ENCODE peak calls at places on chromosomes 5 and 9, in six cellular contexts. Q is GM12878, P is GM23338, U is heart left ventricle, B is A549, K is fibroblast of lung. F is an unnamed sample. For H3K4me1, the result is how much of the 10 kb centered on the place peaks cover.

GRCh38 chr9:93083592-93084470 is 12.2 kb upstream of the CARD19 start:
- DNase-seq in Q (no peak), P (no peak), U (no peak), B (no peak), K (peak), F (no peak)

GRCh38 chr5:113266913-113267227 is 167.9 kb downstream of the TSSK1B start:
- DNase-seq in Q (no peak), P (no peak), U (no peak), B (no peak), K (no peak), F (no peak)

GRCh38 chr5:91061946-91062586 is 321.1 kb downstream of the ARRDC3 start:
- DNase-seq in Q (no peak), P (no peak), U (no peak), B (no peak), K (no peak), F (no peak)

GRCh38 chr5:173597304-173597703 is 19.1 kb downstream of the BOD1 start:
- DNase-seq in Q (no peak), P (no peak), U (no peak), B (no peak), K (no peak), F (no peak)

GRCh38 chr5:22372826-22373660 is 480.1 kb downstream of the CDH12 start:
- DNase-seq in Q (no peak), P (no peak), U (no peak), B (no peak), K (no peak), F (no peak)

GRCh38 chr9:137077010-137077747 is at the start of gene UAP1L1:
- DNase-seq in Q (no peak), P (peak), U (peak), B (no peak), K (peak), F (no peak)

GRCh38 chr9:132585954-132586829 is 3.8 kb downstream of the BARHL1 start:
- DNase-seq in Q (no peak), P (peak), U (no peak), B (no peak), K (no peak), F (no peak)

GRCh38 chr5:14266686-14267085 is 123.5 kb downstream of the TRIO start:
- DNase-seq in Q (no peak), P (no peak), U (no peak), B (no peak), K (no peak), F (no peak)

GRCh38 chr5:150485770-150486401 is 22.0 kb upstream of the NDST1 start:
- DNase-seq in Q (no peak), P (peak), U (peak), B (peak), K (peak), F (no peak)

GRCh38 chr5:23208959-23209431 is 298.4 kb upstream of the PRDM9 start:
- DNase-seq in Q (peak), P (peak), U (no peak), B (peak), K (peak), F (peak)

GRCh38 chr5:88203977-88204735 is 64.5 kb downstream of the TMEM161B start:
- DNase-seq in Q (no peak), P (peak), U (no peak), B (no peak), K (no peak), F (no peak)

GRCh38 chr5:1444361-1445189 is 665 bp downstream of the SLC6A3 start:
- DNase-seq in Q (no peak), P (peak), U (no peak), B (no peak), K (no peak), F (no peak)

GRCh38 chr9:126470251-126470993 is 143.3 kb upstream of the LMX1B start:
- DNase-seq in Q (no peak), P (no peak), U (no peak), B (no peak), K (no peak), F (no peak)

GRCh38 chr5:77957-78804 is 13.8 kb upstream of the PLEKHG4B start:
- DNase-seq in Q (no peak), P (peak), U (peak), B (peak), K (peak), F (no peak)

GRCh38 chr5:79263-79662 is 12.7 kb upstream of the PLEKHG4B start:
- DNase-seq in Q (no peak), P (no peak), U (no peak), B (no peak), K (no peak), F (no peak)

GRCh38 chr5:79821-80220 is 12.1 kb upstream of the PLEKHG4B start:
- DNase-seq in Q (no peak), P (no peak), U (no peak), B (no peak), K (no peak), F (no peak)

GRCh38 chr5:77546-77945 is 14.4 kb upstream of the PLEKHG4B start:
- DNase-seq in Q (no peak), P (no peak), U (no peak), B (no peak), K (no peak), F (no peak)

GRCh38 chr5:78805-79149 is 13.2 kb upstream of the PLEKHG4B start:
- DNase-seq in Q (no peak), P (no peak), U (no peak), B (no peak), K (no peak), F (peak)
- TF ChIP-seq CTCF in Q (no peak), P (no peak), U (no peak), B (no peak), K (no peak), F (peak)

DNA sequence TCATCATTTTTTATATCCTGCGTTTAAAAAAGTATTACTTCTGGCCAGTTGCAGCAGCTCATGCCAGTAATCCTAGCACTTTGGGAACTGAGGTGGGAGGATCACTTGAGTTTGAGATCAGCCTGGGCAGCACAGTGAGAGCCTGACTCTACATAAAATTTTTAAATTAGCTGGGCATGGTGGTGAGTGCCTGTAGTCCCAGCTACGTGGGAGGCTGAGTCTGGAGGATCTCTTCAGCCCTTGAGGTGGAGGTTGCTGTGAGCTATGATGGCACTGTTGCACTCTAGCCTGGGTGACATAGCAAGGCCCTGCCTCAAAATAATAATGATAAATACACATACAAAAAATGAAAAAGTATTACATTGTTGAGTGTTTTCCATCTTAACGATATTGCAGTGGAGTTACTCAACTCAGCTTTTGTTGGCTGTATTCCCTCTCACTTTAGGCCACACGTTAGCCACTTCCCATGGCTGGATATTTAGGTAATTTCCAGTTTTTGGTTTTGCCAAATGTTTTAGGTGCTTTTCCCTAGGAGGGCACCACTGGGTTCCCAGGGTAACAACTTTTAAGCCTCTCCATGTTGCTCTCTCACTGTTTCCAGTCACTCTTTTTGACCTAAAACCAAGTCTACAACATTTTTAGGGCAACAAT is 20.6 kb downstream of the SHB start:
- DNase-seq in Q (no peak), P (no peak), U (no peak), B (no peak), K (peak), F (no peak)
- H3K4me1 ChIP-seq in Q (under half), P (under half), U (half or more), B (half or more), K (under half), F (half or more)

DNA sequence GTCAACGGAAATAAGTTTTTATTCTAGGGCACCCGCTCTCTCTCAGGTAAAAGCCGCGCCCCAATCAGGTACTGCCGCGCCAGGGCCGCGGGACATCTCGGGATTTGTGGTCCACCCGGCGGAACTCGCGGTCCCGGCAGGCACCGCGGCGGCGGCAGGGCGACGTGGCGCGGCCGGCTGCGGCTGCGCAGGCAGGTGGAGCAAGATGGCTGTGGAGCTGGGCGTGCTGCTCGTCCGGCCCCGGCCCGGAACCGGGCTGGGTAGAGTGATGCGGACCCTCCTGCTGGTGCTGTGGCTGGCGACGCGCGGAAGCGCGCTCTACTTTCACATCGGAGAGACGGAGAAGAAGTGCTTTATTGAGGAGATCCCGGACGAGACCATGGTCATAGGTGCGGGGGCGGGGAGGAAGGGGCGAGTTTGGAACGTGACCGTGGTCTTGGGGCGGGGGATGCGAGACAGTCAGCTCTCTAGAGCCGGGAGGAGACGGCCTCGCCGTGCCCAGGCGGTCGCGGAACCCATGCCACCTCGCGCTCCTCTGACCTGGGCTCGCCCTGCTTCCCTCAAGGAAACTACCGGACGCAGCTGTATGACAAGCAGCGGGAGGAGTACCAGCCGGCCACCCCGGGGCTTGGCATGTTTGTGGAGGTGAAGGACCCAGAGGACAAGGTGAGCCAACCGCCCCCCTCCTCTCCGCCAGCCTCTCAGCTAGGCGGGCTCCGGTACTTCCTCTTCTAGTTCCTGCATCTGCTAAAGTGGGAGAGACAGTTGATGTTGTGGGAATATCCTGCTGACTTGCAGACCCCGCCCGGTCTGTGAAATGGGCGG is at the start of gene TMED9:
- DNase-seq in Q (no peak), P (peak), U (peak), B (peak), K (peak), F (no peak)
- TF ChIP-seq CTCF in Q (no peak), P (no peak), U (no peak), B (no peak), K (no peak), F (no peak)

DNA sequence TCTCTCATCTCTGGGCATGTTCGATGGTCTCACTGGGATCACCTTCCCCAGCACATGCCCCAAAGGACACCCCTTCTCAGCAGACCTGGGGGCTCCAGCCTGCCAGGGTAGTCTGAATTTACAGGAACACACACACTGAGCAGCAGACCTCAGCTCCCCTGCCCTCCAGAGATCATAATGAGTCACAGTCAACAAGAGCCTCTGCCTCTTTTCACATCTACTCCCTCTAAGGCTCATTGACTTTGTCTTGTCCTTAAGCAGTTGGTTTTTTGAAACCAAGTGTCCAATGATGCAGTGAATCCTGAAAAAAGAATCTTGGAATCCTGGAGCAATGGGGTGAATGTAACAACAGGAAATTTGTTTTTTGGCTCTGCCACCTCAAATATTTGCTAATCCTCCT is 20.8 kb downstream of the GABBR2 start:
- DNase-seq in Q (no peak), P (no peak), U (no peak), B (no peak), K (no peak), F (no peak)
- H3K4me1 ChIP-seq in Q (under half), P (under half), U (under half), B (under half), K (under half), F (under half)

DNA sequence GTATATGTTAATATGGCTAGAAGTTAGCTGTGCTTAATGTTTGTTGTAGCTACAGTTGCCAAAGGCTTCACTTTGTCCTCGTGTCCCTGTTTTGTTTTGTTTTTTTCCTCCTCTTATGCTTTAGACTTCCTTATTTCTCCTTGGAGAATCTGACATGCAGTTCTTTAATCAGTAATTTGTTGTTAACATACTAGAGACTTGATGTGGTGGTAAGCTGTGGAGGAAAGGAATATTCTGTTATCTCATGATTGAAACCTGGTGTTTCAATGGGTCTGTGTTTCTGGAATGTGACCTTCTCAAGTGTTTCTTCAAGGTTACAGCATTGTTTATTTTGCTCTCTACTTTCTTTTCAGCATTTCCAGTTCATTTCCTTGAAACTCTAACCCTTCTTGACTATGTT is 515.7 kb upstream of the ST8SIA4 start:
- DNase-seq in Q (no peak), P (peak), U (no peak), B (no peak), K (peak), F (no peak)
- TF ChIP-seq CTCF in Q (no peak), P (no peak), U (no peak), B (no peak), K (no peak), F (no peak)

DNA sequence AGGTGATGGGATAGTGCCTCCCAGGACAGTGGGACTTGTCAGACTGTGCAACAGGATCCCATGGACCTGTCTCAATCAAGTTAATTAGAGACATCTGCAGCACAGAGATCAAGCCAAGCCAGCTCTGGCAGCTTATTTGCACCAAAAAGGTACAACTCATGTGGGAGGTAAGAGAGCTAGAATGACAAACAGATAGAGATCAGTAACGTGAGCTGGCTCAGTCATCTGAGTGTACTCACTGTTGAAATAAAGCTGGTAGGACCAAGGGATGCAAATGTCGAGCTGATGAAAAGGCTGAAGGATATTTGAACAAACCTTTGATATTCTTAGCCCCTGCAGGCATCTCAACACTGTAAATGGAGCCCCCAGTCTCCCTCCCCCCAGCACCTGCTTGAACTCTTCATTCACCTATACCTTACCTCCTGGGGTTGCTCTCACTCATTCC is 198.1 kb downstream of the EFNA5 start:
- DNase-seq in Q (no peak), P (peak), U (no peak), B (no peak), K (no peak), F (no peak)
- H3K4me1 ChIP-seq in Q (under half), P (half or more), U (under half), B (half or more), K (under half), F (half or more)

GRCh38 chr9:109652971-109653370 is 127.0 kb upstream of the PALM2AKAP2 start:
- DNase-seq in Q (no peak), P (peak), U (no peak), B (peak), K (peak), F (no peak)
- TF ChIP-seq CTCF in Q (peak), P (peak), U (peak), B (peak), K (peak), F (peak)

GRCh38 chr5:30698217-30698616 is 495.3 kb upstream of the CDH6 start:
- DNase-seq in Q (no peak), P (no peak), U (peak), B (no peak), K (no peak), F (no peak)
- H3K4me1 ChIP-seq in Q (under half), P (under half), U (under half), B (under half), K (under half), F (under half)